ENCODE peak calls at places on chromosomes 3 and 15, in five cellular contexts. V, Z, A, R and W are unnamed samples.

GRCh38 chr3:67381667-67382272 is 272.6 kb downstream of the SUCLG2 start:
- DNase-seq in V (no peak), Z (no peak), A (no peak), R (no peak), W (no peak)

GRCh38 chr15:89057506-89058133 is 30.6 kb upstream of the ABHD2 start:
- DNase-seq in V (peak), Z (no peak), A (peak), R (peak), W (peak)

GRCh38 chr3:26963356-26963742 is 340.8 kb downstream of the LRRC3B start:
- DNase-seq in V (no peak), Z (no peak), A (no peak), R (no peak), W (no peak)

GRCh38 chr3:188554404-188554803 is 400.4 kb downstream of the LPP start:
- DNase-seq in V (no peak), Z (peak), A (no peak), R (no peak), W (peak)

GRCh38 chr15:100559330-100559729 is 30.6 kb upstream of the CERS3 start:
- DNase-seq in V (no peak), Z (peak), A (no peak), R (no peak), W (peak)

GRCh38 chr3:120331071-120331470 is 18.1 kb downstream of the LRRC58 start:
- DNase-seq in V (no peak), Z (no peak), A (no peak), R (no peak), W (no peak)

GRCh38 chr3:126927846-126928245 is 55.1 kb upstream of the PLXNA1 start:
- DNase-seq in V (no peak), Z (no peak), A (no peak), R (no peak), W (no peak)

GRCh38 chr15:77696871-77697270 is 64.2 kb upstream of the LINGO1 start:
- DNase-seq in V (no peak), Z (no peak), A (no peak), R (no peak), W (no peak)

GRCh38 chr3:48466386-48467109 is 20.0 kb downstream of the ATRIP start:
- DNase-seq in V (no peak), Z (no peak), A (peak), R (no peak), W (peak)

GRCh38 chr3:11604139-11604895 is 39.4 kb downstream of the VGLL4 start:
- DNase-seq in V (no peak), Z (no peak), A (peak), R (no peak), W (no peak)

GRCh38 chr15:73939138-73939537 is 12.9 kb downstream of the LOXL1 start:
- DNase-seq in V (no peak), Z (no peak), A (no peak), R (no peak), W (no peak)

GRCh38 chr3:132870596-132870995 is 148.4 kb upstream of the NPHP3 start:
- DNase-seq in V (no peak), Z (no peak), A (no peak), R (no peak), W (no peak)

GRCh38 chr3:118477768-118478167 is 556.9 kb downstream of the IGSF11 start:
- DNase-seq in V (no peak), Z (no peak), A (no peak), R (no peak), W (no peak)

GRCh38 chr3:28241221-28242160 is at the start of gene CMC1:
- DNase-seq in V (peak), Z (peak), A (peak), R (peak), W (peak)

GRCh38 chr3:62527484-62527883 is 154.1 kb upstream of the FEZF2 start:
- DNase-seq in V (no peak), Z (no peak), A (no peak), R (no peak), W (no peak)

GRCh38 chr3:168989396-168989795 is 674.1 kb downstream of the MECOM start:
- DNase-seq in V (no peak), Z (no peak), A (no peak), R (no peak), W (no peak)

GRCh38 chr15:99169769-99170311 is 65.0 kb downstream of the SYNM start:
- DNase-seq in V (no peak), Z (no peak), A (no peak), R (no peak), W (peak)

GRCh38 chr15:63176302-63176701 is 13.1 kb upstream of the RAB8B start:
- DNase-seq in V (no peak), Z (no peak), A (no peak), R (no peak), W (no peak)

GRCh38 chr3:15292765-15293522 is 39.4 kb downstream of the SH3BP5 start:
- DNase-seq in V (no peak), Z (no peak), A (peak), R (no peak), W (no peak)

GRCh38 chr3:14511623-14511965 is 28.5 kb downstream of the GRIP2 start:
- DNase-seq in V (no peak), Z (no peak), A (no peak), R (no peak), W (no peak)

GRCh38 chr3:23390446-23390845 is 187.3 kb downstream of the UBE2E2 start:
- DNase-seq in V (no peak), Z (no peak), A (no peak), R (no peak), W (no peak)

GRCh38 chr15:46676233-46677206 is 1040.8 kb upstream of the SEMA6D start:
- DNase-seq in V (no peak), Z (no peak), A (no peak), R (no peak), W (no peak)

GRCh38 chr15:90681480-90681879 is 35.7 kb upstream of the BLM start:
- DNase-seq in V (no peak), Z (peak), A (no peak), R (no peak), W (no peak)

GRCh38 chr3:61356678-61357077 is 105.4 kb upstream of the FHIT start:
- DNase-seq in V (no peak), Z (no peak), A (no peak), R (no peak), W (no peak)

GRCh38 chr15:39438795-39439577 is 141.9 kb upstream of the THBS1 start:
- DNase-seq in V (no peak), Z (no peak), A (no peak), R (no peak), W (no peak)

GRCh38 chr3:24598691-24599090 is 104.0 kb upstream of the THRB start:
- DNase-seq in V (no peak), Z (no peak), A (no peak), R (no peak), W (no peak)

GRCh38 chr15:44029003-44029402 is 166.1 kb downstream of the FRMD5 start:
- DNase-seq in V (no peak), Z (no peak), A (no peak), R (no peak), W (no peak)

GRCh38 chr3:188061133-188061532 is 92.8 kb upstream of the LPP start:
- DNase-seq in V (no peak), Z (no peak), A (no peak), R (peak), W (peak)

DNA sequence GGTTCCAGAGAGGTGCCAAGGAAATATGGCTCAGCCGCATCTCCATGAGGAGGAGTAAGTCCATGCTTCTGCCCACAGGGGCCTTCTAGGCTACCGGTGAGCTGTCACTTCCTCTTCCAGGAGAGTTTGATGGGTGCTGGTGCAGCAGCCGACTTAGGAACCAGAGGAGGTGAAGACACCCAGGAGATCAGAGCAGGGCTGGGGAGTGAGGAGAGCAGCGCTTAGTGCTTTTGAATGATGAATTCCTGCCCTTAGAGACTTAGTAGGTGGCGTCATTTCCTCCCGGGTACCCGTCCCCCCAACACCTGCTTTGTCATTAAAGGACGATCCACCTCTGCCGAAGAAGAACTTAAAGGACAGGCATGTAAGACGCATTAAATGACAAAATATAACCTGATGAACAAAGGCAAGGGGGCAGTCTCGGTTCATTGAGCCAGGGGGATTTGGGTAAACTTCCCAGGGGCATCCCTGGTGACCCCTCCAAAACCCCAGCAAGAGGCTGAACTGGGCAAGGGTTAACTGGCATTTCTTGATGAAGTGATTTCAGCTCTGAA is 67.6 kb downstream of the HES1 start:
- DNase-seq in V (no peak), Z (no peak), A (no peak), R (no peak), W (no peak)
- H3K4me3 ChIP-seq in V (peak), Z (no peak), A (no peak), R (peak), W (no peak)

GRCh38 chr3:52391096-52391495 is 53.8 kb downstream of the SEMA3G start:
- DNase-seq in V (no peak), Z (no peak), A (no peak), R (no peak), W (no peak)

GRCh38 chr3:52385157-52385556 is 59.7 kb downstream of the SEMA3G start:
- DNase-seq in V (no peak), Z (no peak), A (no peak), R (peak), W (peak)

GRCh38 chr3:52387481-52387880 is 57.4 kb downstream of the SEMA3G start:
- DNase-seq in V (no peak), Z (no peak), A (no peak), R (no peak), W (no peak)

GRCh38 chr3:52388933-52389332 is 56.0 kb downstream of the SEMA3G start:
- DNase-seq in V (no peak), Z (no peak), A (no peak), R (no peak), W (no peak)

GRCh38 chr3:52388348-52388821 is 56.5 kb downstream of the SEMA3G start:
- DNase-seq in V (no peak), Z (no peak), A (no peak), R (no peak), W (no peak)
- TF ChIP-seq CTCF in V (no peak), Z (no peak), A (no peak), R (no peak), W (no peak)

DNA sequence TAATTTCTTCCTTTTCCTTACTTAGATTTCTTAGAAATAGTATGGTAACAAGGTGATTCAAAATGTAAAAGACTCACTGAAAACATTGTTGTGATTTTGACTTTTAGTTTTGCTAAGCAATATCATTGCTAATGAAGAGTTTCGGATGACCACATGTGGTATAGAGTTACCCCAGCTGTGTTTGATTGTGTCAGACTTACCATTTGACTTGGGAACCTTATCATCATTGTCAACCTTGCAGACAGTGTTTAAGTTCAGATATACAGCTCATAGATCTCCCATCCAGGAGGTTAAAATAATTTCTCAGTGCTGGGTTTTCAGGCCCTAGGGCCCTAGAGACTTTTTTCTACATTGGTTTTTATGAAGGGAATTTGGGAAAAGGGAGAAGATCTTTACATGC is 133.7 kb upstream of the ZPLD1 start:
- DNase-seq in V (no peak), Z (no peak), A (no peak), R (no peak), W (no peak)
- H3K4me3 ChIP-seq in V (no peak), Z (no peak), A (no peak), R (no peak), W (no peak)

DNA sequence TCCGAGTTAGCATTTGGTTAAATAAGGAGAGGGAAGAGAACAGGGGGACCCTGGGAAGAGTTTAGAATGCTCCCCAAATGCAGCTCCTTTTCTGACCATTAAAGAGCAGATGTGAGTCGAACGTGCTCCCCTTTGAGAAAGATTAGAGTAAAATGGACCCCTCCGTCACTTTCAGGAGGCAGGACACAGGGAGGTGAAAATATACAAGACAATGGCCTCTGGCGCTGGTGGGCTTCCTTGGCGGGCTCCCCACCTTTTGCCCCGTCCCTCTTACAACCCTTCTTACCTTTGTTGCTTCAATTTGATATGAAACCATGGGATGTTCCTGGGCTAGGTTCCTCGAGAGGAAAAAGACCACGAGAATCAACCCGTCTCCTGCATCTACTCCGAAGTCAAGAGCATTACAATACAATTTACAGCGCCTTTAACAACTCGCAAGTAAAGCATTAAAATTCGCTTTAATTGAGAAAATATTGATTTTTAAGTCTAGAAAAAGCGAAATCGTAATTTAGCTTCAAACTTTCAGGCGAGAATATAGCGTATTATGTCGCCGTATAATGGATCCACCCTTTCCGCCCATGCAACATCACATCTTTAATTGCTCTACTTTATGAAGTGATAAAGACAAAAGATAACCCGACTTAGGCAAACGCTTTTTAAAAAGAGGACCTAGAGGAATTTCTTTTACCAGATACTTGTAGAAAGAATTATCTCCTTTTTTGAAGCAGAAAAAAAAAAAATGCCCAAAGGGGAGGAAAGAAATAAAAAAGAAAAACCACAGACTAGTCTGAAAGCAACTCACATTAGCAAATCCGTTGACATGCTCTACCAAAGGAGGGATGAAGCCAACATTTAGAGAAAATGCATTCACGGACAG is 214.0 kb downstream of the MEIS2 start:
- DNase-seq in V (no peak), Z (no peak), A (no peak), R (no peak), W (no peak)
- TF ChIP-seq CTCF in V (no peak), Z (no peak), A (no peak), R (no peak), W (no peak)

GRCh38 chr3:124774305-124774673 is 44.0 kb downstream of the UMPS start:
- DNase-seq in V (no peak), Z (no peak), A (no peak), R (no peak), W (no peak)
- H3K4me3 ChIP-seq in V (no peak), Z (no peak), A (no peak), R (no peak), W (no peak)

GRCh38 chr3:149283401-149283800 is 50.0 kb downstream of the TM4SF18 start:
- DNase-seq in V (no peak), Z (no peak), A (no peak), R (no peak), W (peak)

GRCh38 chr3:149282836-149283235 is 50.6 kb downstream of the TM4SF18 start:
- DNase-seq in V (no peak), Z (no peak), A (no peak), R (no peak), W (peak)

GRCh38 chr3:149291178-149291577 is 42.3 kb downstream of the TM4SF18 start:
- DNase-seq in V (no peak), Z (no peak), A (no peak), R (no peak), W (no peak)

GRCh38 chr3:149284034-149284433 is 49.4 kb downstream of the TM4SF18 start:
- DNase-seq in V (no peak), Z (no peak), A (no peak), R (no peak), W (no peak)

DNA sequence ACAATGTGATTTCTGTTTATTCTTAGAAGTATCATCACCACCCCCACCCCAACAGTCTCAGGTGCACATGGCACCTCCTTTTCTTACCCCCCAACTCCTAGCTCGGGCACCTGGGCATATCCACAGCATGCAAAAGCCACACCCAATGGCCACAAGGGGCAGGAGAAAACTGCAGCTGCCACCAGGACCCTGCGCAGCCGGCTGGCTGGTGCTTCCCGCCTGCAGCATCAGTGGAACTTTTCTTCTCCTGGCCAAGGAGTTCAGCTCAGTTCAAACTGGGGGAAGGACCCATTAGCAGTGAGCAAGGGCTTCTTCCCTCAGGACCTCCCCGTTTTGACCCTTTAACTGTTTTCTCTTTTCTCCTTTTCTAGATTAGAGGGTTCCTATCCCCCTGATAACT is 44.8 kb downstream of the TM4SF18 start:
- DNase-seq in V (no peak), Z (no peak), A (no peak), R (no peak), W (no peak)
- TF ChIP-seq CTCF in V (no peak), Z (no peak), A (no peak), R (no peak), W (no peak)